ENCODE peak calls at places on chromosomes 5 and 9, in ten cellular contexts. P is naive thymus-derived CD8-positive, alpha-beta T cell; R is NAMALWA; C is T follicular helper cell; J is GM13977; L is RPMI8226; T is EL; X is MCF 10A; I is testis; Y is MM.1S. U is an unnamed sample.

GRCh38 chr9:7561527-7561926 is 238.1 kb downstream of the DMAC1 start:
- DNase-seq in P (no peak), L (no peak), C (no peak), T (no peak), Y (no peak), I (peak; percentile 22), R (no peak), J (no peak), X (no peak), U (no peak)

GRCh38 chr9:38018964-38019602 is 49.9 kb downstream of the SHB start:
- DNase-seq in P (no peak), C (no peak), I (no peak), Y (no peak), X (peak; percentile 80), J (no peak), T (peak; percentile 82), R (no peak), L (no peak), U (peak; percentile 83)

GRCh38 chr5:95786821-95787408 is 35.6 kb downstream of the GLRX start:
- DNase-seq in L (no peak), J (no peak), T (peak; percentile 84), C (no peak), P (no peak), R (no peak), I (no peak), Y (no peak), X (no peak), U (no peak)

GRCh38 chr5:77322406-77322805 is 111.9 kb downstream of the PDE8B start:
- DNase-seq in T (no peak), Y (no peak), I (no peak), P (no peak), J (no peak), R (no peak), L (no peak), C (no peak), X (no peak), U (no peak)

GRCh38 chr9:119052339-119053030 is 316.8 kb downstream of the BRINP1 start:
- DNase-seq in R (no peak), L (peak; percentile 29), P (no peak), Y (no peak), X (peak; percentile 82), T (peak; percentile 1), J (no peak), I (no peak), C (no peak), U (no peak)

GRCh38 chr5:66958984-66959641 is 237.5 kb downstream of the CD180 start:
- DNase-seq in J (no peak), C (no peak), X (peak; percentile 60), R (no peak), L (no peak), P (no peak), I (peak; percentile 39), T (peak; percentile 76), Y (no peak), U (peak; percentile 45)

GRCh38 chr5:38714240-38714639 is 131.6 kb upstream of the OSMR start:
- DNase-seq in T (no peak), X (no peak), C (no peak), Y (no peak), J (no peak), I (no peak), R (no peak), P (no peak), L (no peak), U (no peak)

GRCh38 chr9:128575921-128576320 is 23.5 kb downstream of the SPTAN1 start:
- DNase-seq in C (no peak), Y (no peak), X (no peak), P (no peak), L (no peak), J (no peak), I (no peak), T (peak; percentile 14), R (no peak), U (no peak)

GRCh38 chr5:19987594-19988345 is at the start of gene CDH18:
- DNase-seq in Y (no peak), C (no peak), P (no peak), T (peak; percentile 76), L (peak; percentile 37), I (peak; percentile 79), R (no peak), J (peak; percentile 17), X (peak; percentile 62), U (peak; percentile 44)

GRCh38 chr9:126415741-126416370 is 89.2 kb downstream of the MVB12B start:
- DNase-seq in R (no peak), C (no peak), T (no peak), Y (no peak), L (no peak), J (no peak), I (no peak), P (no peak), X (peak; percentile 18), U (no peak)

GRCh38 chr5:135079282-135079681 is 45.3 kb upstream of the PITX1 start:
- DNase-seq in J (no peak), R (no peak), X (no peak), L (no peak), Y (no peak), C (no peak), T (no peak), P (no peak), I (no peak), U (no peak)

GRCh38 chr5:34674226-34674625 is 18.1 kb downstream of the RAI14 start:
- DNase-seq in P (no peak), R (no peak), J (no peak), Y (no peak), L (no peak), X (peak; percentile 50), T (peak; percentile 94), I (no peak), C (no peak), U (peak; percentile 78)

GRCh38 chr5:77896338-77896737 is 120.2 kb upstream of the TBCA start:
- DNase-seq in P (no peak), C (no peak), Y (no peak), J (no peak), I (no peak), X (no peak), R (no peak), T (no peak), L (no peak), U (no peak)

GRCh38 chr9:133421615-133422542 is at the start of gene ADAMTS13:
- DNase-seq in C (no peak), L (peak; percentile 49), T (no peak), J (peak; percentile 80), I (no peak), P (no peak), X (no peak), Y (no peak), R (peak; percentile 61), U (no peak)

GRCh38 chr5:74257645-74258328 is 382.7 kb downstream of the ENC1 start:
- DNase-seq in R (peak; percentile 35), C (no peak), L (peak; percentile 56), Y (peak; percentile 49), X (peak; percentile 70), J (no peak), P (no peak), T (peak; percentile 22), I (peak; percentile 69), U (peak; percentile 37)

GRCh38 chr5:139481580-139482049 is 943 bp downstream of the STING1 start:
- DNase-seq in Y (no peak), R (no peak), T (peak; percentile 57), C (no peak), X (peak; percentile 89), J (no peak), I (no peak), P (no peak), L (peak; percentile 48), U (no peak)

GRCh38 chr5:147484708-147485020 is 25.2 kb downstream of the DPYSL3 start:
- DNase-seq in T (no peak), L (no peak), J (no peak), Y (no peak), X (no peak), I (no peak), R (no peak), P (no peak), C (no peak), U (no peak)

GRCh38 chr9:130765135-130766030 is 69.7 kb upstream of the ABL1 start:
- DNase-seq in Y (no peak), T (peak; percentile 49), P (no peak), R (no peak), J (peak; percentile 52), X (no peak), C (no peak), I (no peak), L (no peak), U (no peak)

GRCh38 chr9:77556396-77556795 is 91.7 kb downstream of the GNA14 start:
- DNase-seq in P (no peak), Y (no peak), I (no peak), R (no peak), C (no peak), T (no peak), X (no peak), J (no peak), L (no peak), U (no peak)

GRCh38 chr5:59813761-59814562 is 79.6 kb downstream of the PDE4D start:
- DNase-seq in L (peak; percentile 61), X (peak; percentile 68), R (peak; percentile 83), J (peak; percentile 63), Y (peak; percentile 64), T (peak; percentile 73), I (peak; percentile 61), P (no peak), C (no peak), U (peak; percentile 66)

GRCh38 chr5:176810084-176810597 is at the start of gene UNC5A:
- DNase-seq in T (peak; percentile 42), P (peak; percentile 10), I (peak; percentile 39), X (peak; percentile 60), Y (no peak), C (peak; percentile 34), J (peak; percentile 84), R (peak; percentile 50), L (peak; percentile 73), U (peak; percentile 51)

GRCh38 chr5:158383485-158383884 is 524.5 kb upstream of the CLINT1 start:
- DNase-seq in L (no peak), P (no peak), Y (no peak), T (no peak), C (no peak), R (no peak), X (no peak), J (no peak), I (no peak), U (no peak)

GRCh38 chr9:7935666-7936065 is 136.1 kb upstream of the DMAC1 start:
- DNase-seq in I (no peak), X (peak; percentile 12), Y (peak; percentile 63), R (peak; percentile 29), P (no peak), C (no peak), J (no peak), T (no peak), L (no peak), U (no peak)

GRCh38 chr5:119339965-119340364 is 15.9 kb upstream of the TNFAIP8 start:
- DNase-seq in J (no peak), X (no peak), L (peak; percentile 43), P (no peak), R (peak; percentile 57), Y (peak; percentile 51), C (no peak), T (no peak), I (no peak), U (no peak)

GRCh38 chr5:5348135-5348534 is 74.3 kb upstream of the ICE1 start:
- DNase-seq in J (no peak), C (no peak), P (no peak), I (no peak), X (no peak), L (no peak), R (no peak), T (no peak), Y (no peak), U (no peak)

GRCh38 chr5:39209924-39210323 is 9.4 kb downstream of the FYB1 start:
- DNase-seq in I (no peak), Y (no peak), P (peak; percentile 66), C (peak; percentile 63), R (no peak), J (no peak), X (no peak), T (no peak), L (no peak), U (no peak)

GRCh38 chr5:68685861-68686260 is 408.0 kb upstream of the SLC30A5 start:
- DNase-seq in P (no peak), L (no peak), X (no peak), J (no peak), I (no peak), C (no peak), Y (no peak), R (no peak), T (no peak), U (no peak)

GRCh38 chr9:128092199-128092977 is 24.4 kb downstream of the SLC25A25 start:
- DNase-seq in P (no peak), C (no peak), T (no peak), X (no peak), L (no peak), I (no peak), J (no peak), R (no peak), Y (no peak), U (no peak)